ENCODE peak calls at places on chromosomes 16 and 17, in five cellular contexts. G is thoracic aorta, D is ovary, F is lower leg skin, V is cardiac fibroblast. W is an unnamed sample.

GRCh38 chr17:48579738-48580543 is 1.8 kb upstream of the HOXB4 start:
- DNase-seq in V (no peak), F (no peak), G (no peak), D (no peak), W (no peak)

GRCh38 chr17:76781056-76781982 is 43.4 kb downstream of the MFSD11 start:
- DNase-seq in G (no peak), D (no peak), V (no peak), F (no peak), W (no peak)

GRCh38 chr17:64183815-64184397 is 54.0 kb upstream of the ERN1 start:
- DNase-seq in F (no peak), G (no peak), D (no peak), V (peak), W (peak)

GRCh38 chr16:10729649-10730048 is 14.0 kb upstream of the NUBP1 start:
- DNase-seq in G (no peak), V (peak), D (no peak), F (peak), W (peak)

GRCh38 chr16:31092330-31092729 is 2.3 kb downstream of the VKORC1 start:
- DNase-seq in D (no peak), V (no peak), G (no peak), F (no peak), W (peak)

GRCh38 chr16:87945351-87946042 is 5.7 kb upstream of the BANP start:
- DNase-seq in V (peak), D (peak), F (no peak), G (no peak), W (peak)

GRCh38 chr16:85200471-85201278 is 88.4 kb upstream of the CIBAR2 start:
- DNase-seq in V (no peak), G (no peak), D (no peak), F (no peak), W (no peak)

GRCh38 chr17:18959071-18959844 is 7.3 kb downstream of the SLC5A10 start:
- DNase-seq in V (no peak), D (no peak), F (no peak), G (no peak), W (no peak)

GRCh38 chr16:57570301-57571070 is 28.0 kb downstream of the ADGRG5 start:
- DNase-seq in D (no peak), G (no peak), F (no peak), V (no peak), W (no peak)

GRCh38 chr17:55391764-55392467 is 29.7 kb downstream of the MMD start:
- DNase-seq in V (no peak), F (no peak), G (no peak), D (no peak), W (no peak)

GRCh38 chr17:77127735-77128361 is 12.9 kb upstream of the SEC14L1 start:
- DNase-seq in V (peak), D (no peak), F (peak), G (no peak), W (no peak)

GRCh38 chr17:82108038-82108998 is 10.3 kb upstream of the FASN start:
- DNase-seq in F (no peak), G (no peak), V (no peak), D (no peak), W (no peak)

GRCh38 chr16:52912565-52913173 is 140.0 kb downstream of the CHD9NB start:
- DNase-seq in V (peak), G (no peak), D (no peak), F (peak), W (peak)

GRCh38 chr16:52543654-52544053 is 3.3 kb downstream of the TOX3 start:
- DNase-seq in F (no peak), D (no peak), V (no peak), G (no peak), W (no peak)

GRCh38 chr16:56961851-56962281 is at the start of gene CETP:
- DNase-seq in D (no peak), G (no peak), F (no peak), V (no peak), W (no peak)

GRCh38 chr16:83335076-83335475 is 472.7 kb upstream of the HSBP1 start:
- DNase-seq in V (no peak), F (no peak), D (no peak), G (no peak), W (peak)

GRCh38 chr16:1678500-1679098 is 520 bp downstream of the JPT2 start:
- DNase-seq in G (no peak), D (peak), V (peak), F (no peak), W (peak)

GRCh38 chr17:57666946-57667345 is 78.2 kb downstream of the CCDC182 start:
- DNase-seq in V (no peak), G (no peak), F (no peak), D (peak), W (no peak)

GRCh38 chr17:38914741-38915638 is 10.4 kb upstream of the LASP1NB start:
- DNase-seq in F (peak), G (no peak), D (peak), V (no peak), W (no peak)

GRCh38 chr16:359871-360697 is 7.6 kb upstream of the AXIN1 start:
- DNase-seq in G (no peak), V (no peak), D (no peak), F (no peak), W (no peak)

GRCh38 chr16:57504491-57504890 is 18.2 kb upstream of the DOK4 start:
- DNase-seq in D (no peak), G (no peak), F (no peak), V (no peak), W (no peak)

GRCh38 chr16:35631261-35631945 is 2172.0 kb downstream of the TP53TG3F start:
- DNase-seq in V (no peak), D (no peak), F (no peak), G (no peak), W (no peak)

GRCh38 chr17:31392002-31392855 is 754 bp downstream of the RAB11FIP4 start:
- DNase-seq in G (no peak), V (no peak), F (no peak), D (peak), W (no peak)

GRCh38 chr17:67456103-67456502 is 79.0 kb downstream of the PITPNC1 start:
- DNase-seq in D (no peak), V (no peak), F (no peak), G (no peak), W (no peak)

GRCh38 chr16:84281077-84281476 is 13.6 kb upstream of the WFDC1 start:
- DNase-seq in G (no peak), D (no peak), F (no peak), V (peak), W (peak)

GRCh38 chr16:89430436-89431157 is 59.8 kb downstream of the ANKRD11 start:
- DNase-seq in F (no peak), G (no peak), D (no peak), V (no peak), W (no peak)

GRCh38 chr17:40417258-40417608 is 463 bp downstream of the TOP2A start:
- DNase-seq in G (no peak), V (no peak), F (no peak), D (no peak), W (no peak)

GRCh38 chr17:18261146-18261515 is 669 bp downstream of the MIEF2 start:
- DNase-seq in V (peak), D (peak), G (peak), F (peak), W (peak)

GRCh38 chr17:13030459-13031305 is 12.9 kb upstream of the ELAC2 start:
- DNase-seq in V (peak), D (no peak), G (no peak), F (no peak), W (peak)

GRCh38 chr16:27461483-27462171 is 59.7 kb downstream of the IL21R start:
- DNase-seq in V (peak), F (no peak), D (peak), G (no peak), W (no peak)

GRCh38 chr16:65306313-65306712 is 184.4 kb upstream of the CDH11 start:
- DNase-seq in V (no peak), G (no peak), F (no peak), D (no peak), W (peak)

GRCh38 chr16:55922662-55923061 is 47.5 kb upstream of the CES5A start:
- DNase-seq in V (no peak), D (no peak), G (no peak), F (no peak), W (no peak)
- TF ChIP-seq CTCF in V (no peak), D (no peak), G (no peak), F (no peak), W (no peak)

GRCh38 chr17:79988163-79988971 is 47.3 kb downstream of the TBC1D16 start:
- DNase-seq in V (peak), F (no peak), G (no peak), D (peak), W (peak)
- H3K4me3 ChIP-seq in V (no peak), F (no peak), G (no peak), D (no peak), W (peak)

GRCh38 chr16:22813223-22813945 is 578 bp upstream of the HS3ST2 start:
- DNase-seq in F (peak), V (peak), G (peak), D (no peak), W (peak)

GRCh38 chr16:22814330-22815105 is 556 bp downstream of the HS3ST2 start:
- DNase-seq in V (no peak), D (no peak), F (no peak), G (no peak), W (no peak)

GRCh38 chr16:22816475-22816874 is 2.5 kb downstream of the HS3ST2 start:
- DNase-seq in D (no peak), G (peak), F (no peak), V (no peak), W (no peak)

GRCh38 chr16:22815863-22816262 is 1.9 kb downstream of the HS3ST2 start:
- DNase-seq in D (no peak), V (no peak), F (no peak), G (no peak), W (no peak)

GRCh38 chr16:22813946-22814325 is at the start of gene HS3ST2:
- DNase-seq in D (no peak), F (peak), G (no peak), V (peak), W (peak)
- TF ChIP-seq CTCF in D (no peak), F (no peak), G (peak), V (no peak), W (no peak)

GRCh38 chr17:70138309-70138865 is 30.9 kb upstream of the KCNJ2 start:
- DNase-seq in F (no peak), V (peak), D (no peak), G (no peak), W (peak)
- H3K4me3 ChIP-seq in F (no peak), V (no peak), D (no peak), G (no peak), W (no peak)